ENCODE peak calls at places on chromosomes 13 and 19, in four cellular contexts. O, M, U and N are unnamed samples.

GRCh38 chr13:100811906-100812305 is 137.3 kb upstream of the TMTC4 start:
- DNase-seq in O (no peak), U (no peak), M (no peak), N (no peak)

GRCh38 chr13:27128825-27129627 is 42.6 kb downstream of the USP12 start:
- DNase-seq in O (no peak), U (peak), M (no peak), N (no peak)

GRCh38 chr13:36950920-36951319 is 30.9 kb upstream of the SMAD9 start:
- DNase-seq in O (no peak), U (no peak), M (no peak), N (no peak)

GRCh38 chr19:37332839-37333238 is 38.1 kb upstream of the ZNF527 start:
- DNase-seq in U (no peak), O (no peak), M (no peak), N (no peak)

GRCh38 chr13:73387318-73387717 is 328.5 kb downstream of the KLF5 start:
- DNase-seq in O (no peak), M (no peak), U (no peak), N (no peak)

GRCh38 chr13:71217827-71218226 is 649.2 kb downstream of the DACH1 start:
- DNase-seq in U (no peak), O (no peak), M (no peak), N (no peak)

GRCh38 chr19:55432355-55432959 is 10.6 kb downstream of the SHISA7 start:
- DNase-seq in M (no peak), U (no peak), O (no peak), N (no peak)

GRCh38 chr13:107202371-107203023 is 634.6 kb upstream of the ARGLU1 start:
- DNase-seq in O (no peak), U (peak), M (no peak), N (no peak)

GRCh38 chr19:45250832-45251451 is at the start of gene MARK4:
- DNase-seq in U (peak), M (peak), O (no peak), N (peak)

GRCh38 chr13:111956261-111957151 is 110.4 kb upstream of the SOX1 start:
- DNase-seq in O (no peak), U (no peak), M (peak), N (no peak)

GRCh38 chr13:37070145-37070695 is 10.7 kb upstream of the SUPT20H start:
- DNase-seq in O (no peak), U (no peak), M (no peak), N (no peak)

GRCh38 chr13:108306768-108307332 is 37.3 kb downstream of the TNFSF13B start:
- DNase-seq in O (no peak), M (no peak), U (peak), N (no peak)

GRCh38 chr13:48153186-48153585 is 58.3 kb upstream of the MED4 start:
- DNase-seq in M (no peak), U (no peak), O (no peak), N (no peak)

GRCh38 chr19:38707512-38708114 is 36.7 kb downstream of the CAPN12 start:
- DNase-seq in O (no peak), M (no peak), U (peak), N (no peak)

GRCh38 chr19:15419413-15420025 is 731 bp upstream of the AKAP8L start:
- DNase-seq in M (no peak), U (no peak), O (no peak), N (no peak)

GRCh38 chr19:55451522-55452380 is 8.7 kb upstream of the SHISA7 start:
- DNase-seq in O (no peak), M (no peak), U (no peak), N (no peak)

GRCh38 chr19:18167975-18168645 is 5.5 kb upstream of the IFI30 start:
- DNase-seq in O (no peak), U (no peak), M (no peak), N (peak)

GRCh38 chr13:101570410-101570809 is 117.9 kb downstream of the ITGBL1 start:
- DNase-seq in M (no peak), O (no peak), U (peak), N (no peak)

GRCh38 chr13:42047561-42048322 is 706 bp upstream of the DGKH start:
- DNase-seq in M (peak), O (peak), U (peak), N (peak)

GRCh38 chr13:46728777-46729176 is 68.2 kb downstream of the ESD start:
- DNase-seq in U (no peak), M (no peak), O (no peak), N (no peak)

GRCh38 chr13:113297370-113297871 is 382 bp downstream of the LAMP1 start:
- DNase-seq in M (peak), O (no peak), U (peak), N (no peak)

GRCh38 chr19:56504581-56504980 is 3.1 kb upstream of the ZNF471 start:
- DNase-seq in O (no peak), U (peak), M (no peak), N (no peak)

GRCh38 chr19:48511800-48512503 is at the start of gene LMTK3:
- DNase-seq in U (peak), O (no peak), M (no peak), N (no peak)

GRCh38 chr19:52524086-52524485 is 3.4 kb upstream of the ZNF808 start:
- DNase-seq in M (no peak), O (no peak), U (no peak), N (no peak)

GRCh38 chr13:102651892-102652291 is 43.0 kb downstream of the METTL21C start:
- DNase-seq in U (no peak), O (no peak), M (no peak), N (no peak)

GRCh38 chr13:79593611-79594275 is 112.8 kb downstream of the NDFIP2 start:
- DNase-seq in M (no peak), U (peak), O (no peak), N (no peak)

GRCh38 chr19:13984186-13984585 is 21.9 kb downstream of the RFX1 start:
- DNase-seq in O (no peak), U (no peak), M (no peak), N (no peak)

GRCh38 chr19:7932276-7932929 is 6.5 kb upstream of the CTXN1 start:
- DNase-seq in U (no peak), M (no peak), O (no peak), N (no peak)

GRCh38 chr19:48603001-48603400 is 3.5 kb upstream of the SPACA4 start:
- DNase-seq in M (no peak), U (no peak), O (no peak), N (no peak)

GRCh38 chr13:19618925-19619324 is 14.5 kb upstream of the MPHOSPH8 start:
- DNase-seq in U (peak), O (no peak), M (no peak), N (peak)

GRCh38 chr19:35767288-35768081 is 7.9 kb upstream of the ARHGAP33 start:
- DNase-seq in M (no peak), O (no peak), U (no peak), N (no peak)

GRCh38 chr19:18292460-18292809 is 11.0 kb upstream of the JUND start:
- DNase-seq in U (no peak), M (no peak), O (no peak), N (peak)

GRCh38 chr13:46679369-46680180 is 117.4 kb downstream of the ESD start:
- DNase-seq in U (peak), M (no peak), O (no peak), N (no peak)

GRCh38 chr19:7905298-7905697 is 1.6 kb downstream of the MAP2K7 start:
- DNase-seq in U (no peak), O (no peak), M (no peak), N (no peak)

GRCh38 chr13:108755084-108755483 is 125.7 kb downstream of the MYO16 start:
- DNase-seq in U (no peak), O (no peak), M (no peak), N (no peak)

GRCh38 chr13:102892504-102892903 is 46.7 kb downstream of the ERCC5 start:
- DNase-seq in O (no peak), M (no peak), U (no peak), N (no peak)

GRCh38 chr19:32798201-32798600 is 71.4 kb downstream of the SLC7A9 start:
- DNase-seq in M (peak), O (no peak), U (no peak), N (no peak)

GRCh38 chr13:19862511-19863313 is 737 bp downstream of the ZMYM5 start:
- DNase-seq in M (peak), U (peak), O (no peak), N (peak)

GRCh38 chr19:44645407-44646048 is 1.8 kb downstream of the PVR start:
- DNase-seq in U (no peak), M (no peak), O (no peak), N (no peak)

GRCh38 chr19:6551091-6551490 is 20.3 kb downstream of the TNFSF9 start:
- DNase-seq in M (no peak), U (no peak), O (no peak), N (no peak)

GRCh38 chr19:6556480-6556879 is 25.7 kb downstream of the TNFSF9 start:
- DNase-seq in U (peak), M (no peak), O (no peak), N (no peak)

GRCh38 chr19:6556043-6556449 is 25.2 kb downstream of the TNFSF9 start:
- DNase-seq in U (no peak), O (no peak), M (no peak), N (no peak)

GRCh38 chr19:6551607-6552450 is 21.0 kb downstream of the TNFSF9 start:
- DNase-seq in O (no peak), U (peak), M (no peak), N (peak)
- TF ChIP-seq CTCF in O (no peak), U (no peak), M (no peak), N (peak)

GRCh38 chr19:11383706-11384048 is 437 bp downstream of the EPOR start:
- DNase-seq in U (no peak), O (no peak), M (no peak), N (no peak)

GRCh38 chr19:11379857-11380350 is 4.2 kb downstream of the EPOR start:
- DNase-seq in U (no peak), M (no peak), O (no peak), N (no peak)

GRCh38 chr19:11380653-11381534 is 3.2 kb downstream of the EPOR start:
- DNase-seq in M (peak), U (peak), O (peak), N (peak)

GRCh38 chr19:11382898-11383705 is 1.0 kb downstream of the EPOR start:
- DNase-seq in M (no peak), O (no peak), U (no peak), N (peak)

DNA sequence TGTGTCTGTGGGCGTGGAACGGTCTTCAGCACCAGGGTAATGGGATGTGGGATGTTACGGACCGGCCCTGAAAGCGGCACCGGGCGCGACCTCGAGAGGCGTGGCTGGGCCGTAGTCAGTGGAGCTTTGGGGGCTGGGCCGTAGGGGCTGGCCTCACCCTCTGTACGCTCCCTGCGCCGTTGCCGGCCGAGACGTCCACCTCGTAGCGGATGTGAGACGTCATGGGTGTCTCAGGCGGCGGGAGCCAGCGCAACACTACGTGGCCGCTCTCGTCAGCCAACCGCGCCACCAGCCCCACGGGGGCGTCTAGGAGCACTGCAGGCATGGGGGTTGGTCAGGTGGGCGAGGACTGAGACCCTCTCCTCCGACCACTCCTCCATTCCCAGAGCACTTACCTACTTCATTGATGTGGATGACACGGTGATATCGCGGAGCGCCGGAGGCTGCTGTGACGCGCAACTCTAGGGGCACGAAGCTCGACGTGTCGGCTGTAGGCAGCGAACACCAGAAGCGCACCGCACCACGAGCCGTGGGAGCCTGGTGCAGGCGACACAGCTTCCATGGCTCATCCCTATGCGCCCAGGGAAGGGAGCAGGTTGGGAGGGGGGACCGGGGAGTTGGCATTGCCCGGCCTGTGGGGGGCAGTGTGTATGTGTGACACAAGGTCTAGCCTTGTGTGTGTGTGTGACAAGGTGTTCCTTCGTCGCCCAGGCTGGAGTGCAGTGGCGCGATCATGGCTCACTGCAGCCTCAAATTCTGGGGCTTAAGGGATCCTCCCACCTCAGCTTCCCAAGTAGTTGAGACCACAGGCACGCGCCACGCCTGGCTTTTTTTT is 2.4 kb downstream of the EPOR start:
- DNase-seq in O (no peak), M (peak), U (peak), N (peak)
- TF ChIP-seq CTCF in O (no peak), M (no peak), U (no peak), N (peak)

GRCh38 chr19:23403581-23404324 is 8.5 kb upstream of the ZNF91 start:
- DNase-seq in M (no peak), U (no peak), O (no peak), N (no peak)
- TF ChIP-seq CTCF in M (no peak), U (no peak), O (no peak), N (no peak)

DNA sequence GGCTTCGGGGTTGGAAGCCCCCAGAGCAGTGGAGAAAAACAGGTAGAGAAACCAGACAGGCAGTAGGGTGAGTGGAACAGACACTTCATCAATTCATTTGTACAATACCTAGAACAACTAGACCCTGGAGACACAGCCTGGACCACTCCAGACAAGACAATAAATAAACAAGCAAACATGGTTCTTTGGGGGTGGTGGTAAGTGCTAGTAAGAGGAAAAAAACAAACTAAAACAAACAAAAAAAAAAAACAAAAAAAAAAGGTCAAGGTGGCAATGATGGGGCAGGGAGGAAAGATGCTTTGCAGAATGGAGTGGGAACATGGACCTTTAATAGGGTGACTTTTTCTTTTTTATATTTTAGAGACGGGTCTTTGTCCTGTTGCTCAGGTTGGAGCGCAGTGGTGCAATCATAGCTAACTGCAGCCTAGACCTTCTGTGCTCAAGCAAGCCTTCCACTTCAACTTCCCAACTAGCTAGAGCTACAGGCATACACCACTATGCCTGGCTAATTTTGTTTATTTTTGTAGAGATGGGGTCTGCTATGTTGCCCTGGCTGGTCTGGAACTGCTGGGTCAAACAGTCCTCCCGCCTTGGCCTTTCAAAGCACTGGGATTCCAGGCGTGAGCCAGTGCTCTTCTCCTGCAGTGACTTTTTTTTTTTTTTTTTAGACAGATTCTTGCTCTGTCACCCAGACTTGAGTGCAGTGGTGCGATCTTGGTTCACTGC is 3.1 kb downstream of the JUNB start:
- DNase-seq in O (no peak), U (no peak), M (no peak), N (no peak)
- TF ChIP-seq CTCF in O (no peak), U (no peak), M (no peak), N (no peak)

DNA sequence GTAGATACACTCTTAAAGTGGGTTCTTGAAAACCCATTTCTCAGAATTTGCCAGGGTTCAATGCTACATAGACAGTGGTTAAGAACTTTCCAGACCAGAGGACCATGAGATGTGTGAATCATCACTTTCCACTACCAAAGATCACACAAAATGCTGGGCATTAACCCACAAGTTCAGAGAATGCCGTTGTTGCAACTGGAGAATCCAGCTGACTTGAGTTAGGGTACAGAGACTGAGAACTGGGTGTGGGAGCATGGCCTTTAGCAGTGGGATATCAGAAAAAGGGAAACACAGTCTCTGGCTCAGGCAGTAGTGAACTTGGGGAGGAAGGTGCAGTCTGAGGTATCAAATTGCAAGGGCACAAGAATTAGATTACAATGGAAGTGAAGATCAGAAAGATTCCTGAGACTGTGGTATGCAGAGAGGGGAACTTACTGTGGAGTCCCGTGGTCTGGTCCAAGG is 51.5 kb upstream of the WDFY2 start:
- DNase-seq in M (no peak), O (no peak), U (no peak), N (no peak)
- TF ChIP-seq CTCF in M (no peak), O (no peak), U (no peak), N (no peak)

GRCh38 chr13:44818428-44818827 is 170.8 kb downstream of the NUFIP1 start:
- DNase-seq in M (no peak), U (no peak), O (no peak), N (no peak)
- TF ChIP-seq CTCF in M (no peak), U (peak), O (no peak), N (peak)

DNA sequence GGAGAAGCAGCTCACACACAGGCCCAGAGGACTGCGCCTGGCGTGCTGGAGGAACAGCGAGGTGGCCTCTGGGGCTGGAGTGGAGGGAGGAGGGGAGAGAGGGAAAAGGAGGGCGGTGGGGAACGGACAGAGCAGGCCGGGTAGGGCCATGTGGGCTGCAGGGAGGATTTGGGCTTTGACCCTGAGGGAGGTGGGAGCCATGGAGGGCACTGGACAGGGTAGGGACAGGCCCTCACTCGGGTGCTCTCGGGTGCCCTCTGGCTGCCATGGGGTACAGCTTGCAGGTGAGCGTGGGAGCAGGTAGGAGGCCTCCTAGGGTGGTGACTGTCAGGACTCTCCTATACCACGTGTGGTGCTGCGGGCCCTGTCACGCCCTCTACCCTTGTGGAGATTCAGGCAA is 22.8 kb downstream of the PLIN4 start:
- DNase-seq in U (no peak), O (no peak), M (no peak), N (no peak)
- TF ChIP-seq CTCF in U (no peak), O (no peak), M (no peak), N (no peak)

GRCh38 chr13:69551193-69551592 is 556.4 kb upstream of the ATXN8OS start:
- DNase-seq in U (no peak), O (no peak), M (no peak), N (no peak)

GRCh38 chr13:69547780-69548179 is 559.8 kb upstream of the ATXN8OS start:
- DNase-seq in U (no peak), M (no peak), O (no peak), N (no peak)

GRCh38 chr13:69545500-69546025 is 562.1 kb upstream of the ATXN8OS start:
- DNase-seq in M (no peak), O (no peak), U (no peak), N (no peak)
- TF ChIP-seq CTCF in M (no peak), O (no peak), U (no peak), N (no peak)

GRCh38 chr13:25756251-25756650 is 295.6 kb downstream of the SHISA2 start:
- DNase-seq in M (no peak), U (no peak), O (no peak), N (no peak)

GRCh38 chr13:25752957-25753540 is 298.8 kb downstream of the SHISA2 start:
- DNase-seq in O (peak), U (peak), M (no peak), N (no peak)

GRCh38 chr13:25761041-25761440 is 290.8 kb downstream of the SHISA2 start:
- DNase-seq in U (no peak), M (no peak), O (no peak), N (no peak)

GRCh38 chr13:25753976-25754375 is 297.8 kb downstream of the SHISA2 start:
- DNase-seq in U (peak), M (no peak), O (no peak), N (no peak)

GRCh38 chr13:25756916-25757315 is 294.9 kb downstream of the SHISA2 start:
- DNase-seq in M (no peak), O (no peak), U (no peak), N (no peak)
- TF ChIP-seq CTCF in M (no peak), O (no peak), U (no peak), N (peak)